ENCODE peak calls at places on chromosome 3, in six cellular contexts. X is T-helper 2 cell; Q is A549; A is stimulated activated CD4-positive, alpha-beta T cell treated with anti-CD3 and anti-CD28 coated beads, Interleukin-4, amount 100 ng/mL, for 1 hour; M is aorta; C is T-cell. R is an unnamed sample.

GRCh38 chr3:11238880-11239279 is 33.3 kb upstream of the ATG7 start:
- DNase-seq in X (no peak), A (no peak), C (no peak), M (no peak), Q (no peak), R (no peak)

GRCh38 chr3:175246766-175247165 is 387.6 kb downstream of the NAALADL2 start:
- DNase-seq in M (no peak), C (no peak), X (no peak), Q (no peak), A (no peak), R (no peak)

GRCh38 chr3:98954242-98954641 is 52.7 kb upstream of the DCBLD2 start:
- DNase-seq in X (no peak), A (no peak), M (no peak), Q (no peak), C (no peak), R (no peak)

GRCh38 chr3:15427981-15428380 is 583 bp downstream of the EAF1 start:
- DNase-seq in Q (no peak), M (no peak), C (no peak), X (no peak), A (no peak), R (no peak)

GRCh38 chr3:8982509-8982908 is 19.2 kb upstream of the RAD18 start:
- DNase-seq in C (no peak), X (no peak), M (no peak), A (no peak), Q (no peak), R (no peak)

GRCh38 chr3:158458464-158458863 is 112.5 kb upstream of the MLF1 start:
- DNase-seq in Q (no peak), X (no peak), M (no peak), A (no peak), C (no peak), R (no peak)

GRCh38 chr3:4614070-4614469 is 120.9 kb downstream of the ITPR1 start:
- DNase-seq in X (no peak), C (no peak), Q (no peak), M (no peak), A (no peak), R (no peak)

GRCh38 chr3:146640361-146640760 is 35.2 kb upstream of the PLSCR5 start:
- DNase-seq in A (no peak), M (no peak), Q (no peak), C (no peak), X (no peak), R (no peak)

GRCh38 chr3:88231207-88231606 is 81.4 kb downstream of the C3orf38 start:
- DNase-seq in A (no peak), X (no peak), M (no peak), Q (no peak), C (no peak), R (no peak)